ENCODE peak calls at places on chromosomes 7 and 10, in four cellular contexts. One of them, this sample, is unnamed.

GRCh38 chr10:4234661-4235060 is 449.7 kb upstream of the KLF6 start:
- DNase-seq in lower lobe of right lung: no peak
- DNase-seq in AG10803: no peak
- DNase-seq in OCI-LY7: peak; percentile 1
- DNase-seq in this sample: peak; percentile 73

GRCh38 chr7:21771906-21772610 is 173.6 kb downstream of the CDCA7L start:
- DNase-seq in lower lobe of right lung: no peak
- DNase-seq in AG10803: no peak
- DNase-seq in OCI-LY7: no peak
- DNase-seq in this sample: no peak

GRCh38 chr10:27072436-27073114 is 27.7 kb downstream of the ANKRD26 start:
- DNase-seq in lower lobe of right lung: no peak
- DNase-seq in AG10803: no peak
- DNase-seq in OCI-LY7: no peak
- DNase-seq in this sample: peak; percentile 12

GRCh38 chr10:12412671-12413368 is 63.5 kb downstream of the CAMK1D start:
- DNase-seq in lower lobe of right lung: no peak
- DNase-seq in AG10803: no peak
- DNase-seq in OCI-LY7: no peak
- DNase-seq in this sample: peak; percentile 90

GRCh38 chr10:1567742-1568495 is 169.4 kb downstream of the ADARB2 start:
- DNase-seq in lower lobe of right lung: no peak
- DNase-seq in AG10803: no peak
- DNase-seq in OCI-LY7: no peak
- DNase-seq in this sample: no peak

GRCh38 chr10:33927347-33927746 is 592.9 kb upstream of the NRP1 start:
- DNase-seq in lower lobe of right lung: no peak
- DNase-seq in AG10803: no peak
- DNase-seq in OCI-LY7: no peak
- DNase-seq in this sample: no peak

GRCh38 chr7:92809397-92810241 is 26.8 kb downstream of the CDK6 start:
- DNase-seq in lower lobe of right lung: no peak
- DNase-seq in AG10803: peak; percentile 94
- DNase-seq in OCI-LY7: peak; percentile 80
- DNase-seq in this sample: peak; percentile 92

GRCh38 chr7:155122831-155123230 is 52.7 kb downstream of the HTR5A start:
- DNase-seq in lower lobe of right lung: no peak
- DNase-seq in AG10803: no peak
- DNase-seq in OCI-LY7: no peak
- DNase-seq in this sample: no peak

GRCh38 chr10:43931308-43931930 is 282.7 kb upstream of the ZNF32 start:
- DNase-seq in lower lobe of right lung: no peak
- DNase-seq in AG10803: peak; percentile 89
- DNase-seq in OCI-LY7: no peak
- DNase-seq in this sample: no peak

DNA sequence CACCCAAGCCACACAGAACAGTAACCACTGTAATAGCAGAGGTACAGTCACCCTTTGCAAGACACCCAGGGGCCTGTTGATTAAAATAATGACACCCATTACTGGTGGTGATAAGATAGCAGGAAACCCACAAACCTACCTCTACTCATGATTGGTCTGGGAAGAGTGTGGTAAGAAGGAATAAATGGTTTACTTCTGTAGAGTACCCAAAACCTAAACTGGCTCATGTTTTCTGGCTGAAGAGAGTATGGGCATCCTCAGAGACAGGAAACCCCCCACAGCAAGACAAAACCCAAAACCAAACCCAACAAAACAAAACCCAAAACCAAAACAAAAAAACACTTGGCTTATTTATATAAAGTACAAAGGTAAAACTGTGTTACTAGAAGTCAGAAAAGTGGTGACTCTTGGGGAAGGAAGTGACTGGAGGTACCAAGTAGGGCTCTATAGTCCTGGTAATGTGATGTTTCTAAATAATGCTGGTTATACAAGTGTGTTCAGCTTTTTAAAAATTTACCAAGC is 15.5 kb upstream of the DNAJB12 start:
- DNase-seq in lower lobe of right lung: no peak
- DNase-seq in AG10803: no peak
- DNase-seq in OCI-LY7: no peak
- DNase-seq in this sample: peak; percentile 67
- H3K4me3 ChIP-seq in lower lobe of right lung: no peak overlapping the region
- H3K4me3 ChIP-seq in AG10803: no peak overlapping the region
- H3K4me3 ChIP-seq in OCI-LY7: no peak overlapping the region
- H3K4me3 ChIP-seq in this sample: no peak overlapping the region

GRCh38 chr7:4861227-4861626 is 603 bp downstream of the PAPOLB start:
- DNase-seq in lower lobe of right lung: no peak
- DNase-seq in AG10803: no peak
- DNase-seq in OCI-LY7: no peak
- DNase-seq in this sample: no peak
- H3K4me3 ChIP-seq in lower lobe of right lung: peak overlapping the region; percentile 40
- H3K4me3 ChIP-seq in AG10803: no peak overlapping the region
- H3K4me3 ChIP-seq in OCI-LY7: no peak overlapping the region
- H3K4me3 ChIP-seq in this sample: no peak overlapping the region

DNA sequence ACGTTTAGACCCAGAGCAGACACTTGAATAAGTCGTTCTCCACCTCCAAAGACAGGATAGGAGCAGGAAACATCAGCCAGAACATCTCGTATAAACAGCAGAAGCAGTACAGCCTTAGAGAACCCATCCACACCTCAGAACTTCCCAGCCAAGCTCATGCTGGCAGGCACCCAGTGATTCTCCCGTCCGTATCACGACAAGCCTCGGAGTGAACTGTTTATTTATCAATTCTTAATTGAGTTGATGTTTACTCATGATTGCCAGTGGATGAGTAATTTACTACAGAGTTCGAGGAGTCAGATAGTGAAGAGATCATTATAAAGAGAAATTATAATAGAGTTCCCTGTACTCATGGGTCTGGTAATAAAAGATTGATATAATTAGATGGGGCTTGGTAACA is 811.5 kb downstream of the LRMDA start:
- DNase-seq in lower lobe of right lung: no peak
- DNase-seq in AG10803: no peak
- DNase-seq in OCI-LY7: no peak
- DNase-seq in this sample: no peak
- H3K4me3 ChIP-seq in lower lobe of right lung: no peak overlapping the region
- H3K4me3 ChIP-seq in AG10803: no peak overlapping the region
- H3K4me3 ChIP-seq in OCI-LY7: no peak overlapping the region
- H3K4me3 ChIP-seq in this sample: no peak overlapping the region

GRCh38 chr10:7432884-7433726 is 22.3 kb upstream of the SFMBT2 start:
- DNase-seq in lower lobe of right lung: no peak
- DNase-seq in AG10803: no peak
- DNase-seq in OCI-LY7: no peak
- DNase-seq in this sample: no peak
- H3K4me3 ChIP-seq in lower lobe of right lung: no peak overlapping the region
- H3K4me3 ChIP-seq in AG10803: no peak overlapping the region
- H3K4me3 ChIP-seq in OCI-LY7: no peak overlapping the region
- H3K4me3 ChIP-seq in this sample: no peak overlapping the region

GRCh38 chr10:131048595-131048994 is 262.9 kb downstream of the TCERG1L start:
- DNase-seq in lower lobe of right lung: no peak
- DNase-seq in AG10803: no peak
- DNase-seq in OCI-LY7: no peak
- DNase-seq in this sample: no peak
- H3K4me3 ChIP-seq in lower lobe of right lung: no peak overlapping the region
- H3K4me3 ChIP-seq in AG10803: no peak overlapping the region
- H3K4me3 ChIP-seq in OCI-LY7: no peak overlapping the region
- H3K4me3 ChIP-seq in this sample: no peak overlapping the region

DNA sequence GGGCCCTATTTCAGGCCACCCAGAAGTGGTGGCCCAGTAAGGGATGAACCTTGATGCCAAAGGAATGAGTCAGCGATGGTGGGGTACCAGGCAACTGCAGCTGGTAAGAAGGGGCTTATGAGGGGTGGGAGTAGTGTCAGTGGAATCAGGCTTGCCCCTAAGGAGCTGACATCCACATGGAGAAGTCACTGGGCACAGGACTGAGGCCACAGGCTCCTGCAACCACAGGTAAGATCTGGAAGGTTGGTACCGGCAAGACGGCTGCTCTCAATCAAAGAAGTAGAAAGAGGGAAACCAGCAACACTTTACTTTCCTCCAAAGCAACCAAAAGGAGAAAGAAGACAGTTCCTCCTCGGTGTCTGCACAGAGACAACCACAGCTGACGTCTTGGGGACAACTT is 2.5 kb downstream of the GCK start:
- DNase-seq in lower lobe of right lung: no peak
- DNase-seq in AG10803: no peak
- DNase-seq in OCI-LY7: no peak
- DNase-seq in this sample: no peak
- H3K4me3 ChIP-seq in lower lobe of right lung: no peak overlapping the region
- H3K4me3 ChIP-seq in AG10803: no peak overlapping the region
- H3K4me3 ChIP-seq in OCI-LY7: no peak overlapping the region
- H3K4me3 ChIP-seq in this sample: no peak overlapping the region

This sample was measured in Jurkat, Clone E6-1.